ENCODE peak calls at places on chromosome 14, in seven cellular contexts. C is tibial artery, G is tibial nerve, E is AG10803, Z is AG04450, P is lower lobe of right lung, T is astrocyte of the cerebellum. M is an unnamed sample.

GRCh38 chr14:52950410-52950897 is 396 bp downstream of the FERMT2 start:
- DNase-seq in C (peak), G (peak), E (peak), Z (no peak), P (peak), T (no peak), M (no peak)

GRCh38 chr14:94051779-94052178 is 25.6 kb downstream of the OTUB2 start:
- DNase-seq in C (peak), G (no peak), E (no peak), Z (no peak), P (no peak), T (no peak), M (no peak)

GRCh38 chr14:103721334-103722120 is 5.9 kb downstream of the ZFYVE21 start:
- DNase-seq in C (no peak), G (no peak), E (no peak), Z (no peak), P (no peak), T (peak), M (no peak)

GRCh38 chr14:36194645-36195044 is 18.1 kb upstream of the PTCSC3 start:
- DNase-seq in C (no peak), G (no peak), E (no peak), Z (no peak), P (no peak), T (no peak), M (no peak)

GRCh38 chr14:104278214-104278534 is 139.8 kb downstream of the KIF26A start:
- DNase-seq in C (peak), G (no peak), E (no peak), Z (no peak), P (no peak), T (no peak), M (no peak)

GRCh38 chr14:61174395-61175386 is 106.4 kb downstream of the TMEM30B start:
- DNase-seq in C (no peak), G (no peak), E (peak), Z (no peak), P (no peak), T (no peak), M (no peak)

GRCh38 chr14:104983231-104983721 is 2.3 kb upstream of the CLBA1 start:
- DNase-seq in C (no peak), G (no peak), E (no peak), Z (no peak), P (peak), T (no peak), M (no peak)

GRCh38 chr14:103549361-103550311 is 12.8 kb downstream of the BAG5 start:
- DNase-seq in C (peak), G (no peak), E (no peak), Z (no peak), P (peak), T (no peak), M (no peak)

GRCh38 chr14:104443391-104444158 is 136.0 kb upstream of the C14orf180 start:
- DNase-seq in C (peak), G (no peak), E (no peak), Z (no peak), P (no peak), T (no peak), M (no peak)

GRCh38 chr14:80211143-80212024 is at the start of gene DIO2:
- DNase-seq in C (peak), G (peak), E (peak), Z (no peak), P (no peak), T (no peak), M (no peak)

GRCh38 chr14:59116984-59117415 is 71.5 kb upstream of the DAAM1 start:
- DNase-seq in C (no peak), G (no peak), E (no peak), Z (no peak), P (no peak), T (no peak), M (no peak)

GRCh38 chr14:95516554-95517209 is at the start of gene SYNE3:
- DNase-seq in C (peak), G (no peak), E (no peak), Z (no peak), P (peak), T (no peak), M (no peak)

GRCh38 chr14:28731358-28731757 is 35.2 kb upstream of the FOXG1 start:
- DNase-seq in C (no peak), G (no peak), E (no peak), Z (no peak), P (no peak), T (no peak), M (no peak)

GRCh38 chr14:94646066-94646465 is 33.9 kb downstream of the SERPINA3 start:
- DNase-seq in C (no peak), G (no peak), E (no peak), Z (no peak), P (no peak), T (no peak), M (no peak)

GRCh38 chr14:46580941-46581671 is 70.5 kb downstream of the RPL10L start:
- DNase-seq in C (no peak), G (no peak), E (no peak), Z (no peak), P (no peak), T (peak), M (no peak)

GRCh38 chr14:93173943-93174395 is 10.7 kb downstream of the MOAP1 start:
- DNase-seq in C (no peak), G (no peak), E (no peak), Z (no peak), P (no peak), T (no peak), M (no peak)

GRCh38 chr14:69052181-69052601 is 73.1 kb upstream of the ACTN1 start:
- DNase-seq in C (no peak), G (no peak), E (no peak), Z (no peak), P (no peak), T (no peak), M (no peak)

GRCh38 chr14:33401326-33401725 is 462.6 kb downstream of the NPAS3 start:
- DNase-seq in C (no peak), G (no peak), E (no peak), Z (no peak), P (no peak), T (no peak), M (no peak)

GRCh38 chr14:87944987-87945604 is 47.9 kb downstream of the GALC start:
- DNase-seq in C (no peak), G (peak), E (peak), Z (peak), P (no peak), T (peak), M (peak)

GRCh38 chr14:105166571-105167302 is 1.8 kb downstream of the JAG2 start:
- DNase-seq in C (no peak), G (no peak), E (no peak), Z (no peak), P (no peak), T (no peak), M (no peak)

GRCh38 chr14:51337520-51337919 is 97.5 kb downstream of the TMX1 start:
- DNase-seq in C (no peak), G (no peak), E (no peak), Z (no peak), P (no peak), T (no peak), M (no peak)

GRCh38 chr14:102461490-102462317 is 47.9 kb downstream of the ANKRD9 start:
- DNase-seq in C (no peak), G (no peak), E (no peak), Z (no peak), P (no peak), T (no peak), M (no peak)

GRCh38 chr14:105023791-105024480 is 3.1 kb upstream of the CDCA4 start:
- DNase-seq in C (no peak), G (no peak), E (peak), Z (no peak), P (no peak), T (peak), M (no peak)

DNA sequence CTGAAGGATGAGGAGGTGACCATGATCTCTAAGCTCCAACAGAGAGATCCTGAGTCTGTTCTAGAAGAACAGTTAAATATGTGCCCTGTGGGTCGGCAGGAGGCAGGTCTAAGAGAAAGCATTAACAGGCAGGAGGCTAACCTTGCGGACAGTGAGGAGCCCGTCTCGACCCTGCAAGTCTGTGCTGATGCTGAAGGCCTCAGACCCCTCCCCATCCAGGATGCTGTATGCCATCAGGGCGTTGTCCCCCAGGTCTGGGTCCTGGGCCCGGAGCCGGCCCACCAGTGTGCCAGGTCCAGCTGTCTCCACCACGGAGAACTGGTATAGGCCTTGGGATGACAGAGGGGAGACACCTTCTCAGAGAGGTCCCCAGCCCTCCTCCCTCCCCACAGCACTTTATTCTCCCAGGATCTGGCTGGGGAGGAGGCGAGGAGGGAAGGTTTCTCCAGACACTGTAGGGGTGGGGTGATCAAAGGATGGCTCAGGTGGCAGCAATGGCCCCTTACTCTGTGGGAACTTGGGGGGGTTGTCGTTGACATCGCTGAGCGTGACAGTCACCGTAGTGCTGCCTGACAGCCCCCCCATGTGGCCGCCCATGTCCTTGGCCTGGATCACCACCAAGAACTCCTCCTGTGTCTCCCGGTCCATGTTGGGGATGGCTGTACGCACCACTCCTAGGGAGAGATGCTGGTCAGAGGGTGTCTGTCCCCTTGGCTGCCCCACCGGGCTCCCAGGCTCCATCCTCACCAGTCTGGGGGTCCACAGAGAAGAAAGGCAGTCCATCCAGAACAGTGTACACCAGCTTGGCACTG is 3.1 kb downstream of the CDH24 start:
- DNase-seq in C (peak), G (no peak), E (no peak), Z (no peak), P (no peak), T (no peak), M (no peak)
- TF ChIP-seq CTCF in C (no peak), G (no peak), E (peak), Z (no peak), P (peak), T (peak), M (peak)

DNA sequence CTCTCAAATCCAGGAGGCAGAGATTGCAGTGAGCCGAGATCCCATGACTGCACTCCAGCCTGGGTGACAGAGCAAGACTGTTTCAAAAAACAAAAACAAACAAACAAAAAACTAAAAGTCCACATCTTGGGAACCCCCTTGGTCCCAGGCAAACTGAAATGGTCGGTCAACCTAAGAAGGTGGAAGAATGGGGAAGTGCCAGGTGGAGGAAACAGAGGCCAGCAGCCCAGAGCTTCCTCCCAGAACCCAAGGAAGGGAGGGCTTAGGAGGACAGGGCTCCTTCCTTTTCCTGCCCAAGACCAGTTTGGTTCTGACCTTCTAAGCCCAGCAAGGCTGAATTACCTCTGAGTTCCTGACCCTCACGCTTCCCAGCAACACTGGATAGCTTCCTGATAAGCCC is 121.0 kb upstream of the FUT8 start:
- DNase-seq in C (no peak), G (no peak), E (no peak), Z (no peak), P (no peak), T (no peak), M (no peak)
- H3K4me3 ChIP-seq in C (no peak), G (no peak), E (no peak), Z (no peak), P (no peak), T (no peak), M (no peak)

GRCh38 chr14:73280903-73281302 is 43.6 kb downstream of the PAPLN start:
- DNase-seq in C (no peak), G (no peak), E (no peak), Z (no peak), P (no peak), T (no peak), M (no peak)
- TF ChIP-seq CTCF in C (no peak), G (no peak), E (no peak), Z (peak), P (no peak), T (no peak), M (no peak)

GRCh38 chr14:100192250-100192671 is 32.8 kb upstream of the DEGS2 start:
- DNase-seq in C (peak), G (no peak), E (no peak), Z (no peak), P (peak), T (no peak), M (no peak)

GRCh38 chr14:100191584-100192249 is 32.3 kb upstream of the DEGS2 start:
- DNase-seq in C (no peak), G (no peak), E (no peak), Z (no peak), P (no peak), T (no peak), M (no peak)

GRCh38 chr14:100192672-100193416 is 33.4 kb upstream of the DEGS2 start:
- DNase-seq in C (peak), G (peak), E (peak), Z (peak), P (peak), T (peak), M (peak)

GRCh38 chr14:100190126-100190525 is 30.7 kb upstream of the DEGS2 start:
- DNase-seq in C (no peak), G (no peak), E (no peak), Z (no peak), P (no peak), T (no peak), M (no peak)

GRCh38 chr14:100193417-100194357 is 34.2 kb upstream of the DEGS2 start:
- DNase-seq in C (no peak), G (no peak), E (no peak), Z (no peak), P (no peak), T (no peak), M (no peak)
- H3K4me3 ChIP-seq in C (peak), G (peak), E (peak), Z (peak), P (peak), T (peak), M (peak)

M was measured in AG04449.